ENCODE peak calls at places on chromosome 4, in four cellular contexts. U is HepG2, T is SK-N-SH, W is GM12878. A is an unnamed sample.
A peak's percentile ranks its signal among the peaks of the same experiment; 100 is the strongest.

GRCh38 chr4:105714071-105714521 is 5.5 kb downstream of the GSTCD start:
- DNase-seq in U (no peak), T (no peak), W (no peak), A (peak; percentile 17)

GRCh38 chr4:138405439-138405838 is 163.3 kb upstream of the SLC7A11 start:
- DNase-seq in U (no peak), T (no peak), W (peak; percentile 46), A (no peak)

GRCh38 chr4:87219648-87220093 is 747 bp downstream of the KLHL8 start:
- DNase-seq in U (peak; percentile 11), T (no peak), W (no peak), A (peak; percentile 22)

GRCh38 chr4:26206339-26206738 is 114.5 kb upstream of the RBPJ start:
- DNase-seq in U (no peak), T (no peak), W (no peak), A (no peak)

GRCh38 chr4:78529569-78530209 is 21.9 kb upstream of the ANXA3 start:
- DNase-seq in U (no peak), T (no peak), W (no peak), A (no peak)

GRCh38 chr4:122716825-122717448 is 15.6 kb upstream of the BBS12 start:
- DNase-seq in U (peak; percentile 50), T (peak; percentile 67), W (no peak), A (peak; percentile 34)

GRCh38 chr4:113623274-113623894 is 138.2 kb downstream of the CAMK2D start:
- DNase-seq in U (no peak), T (no peak), W (no peak), A (no peak)

GRCh38 chr4:6694177-6694901 is 661 bp downstream of the S100P start:
- DNase-seq in U (no peak), T (peak; percentile 39), W (no peak), A (no peak)

GRCh38 chr4:103996059-103996458 is 276.3 kb upstream of the TACR3 start:
- DNase-seq in U (no peak), T (no peak), W (no peak), A (peak; percentile 63)

GRCh38 chr4:3261411-3262207 is 12.7 kb downstream of the MSANTD1 start:
- DNase-seq in U (no peak), T (peak; percentile 17), W (no peak), A (no peak)

GRCh38 chr4:103075435-103075893 is 1.1 kb downstream of the SLC9B2 start:
- DNase-seq in U (peak; percentile 96), T (peak; percentile 26), W (no peak), A (no peak)

GRCh38 chr4:140691369-140691768 is 64.8 kb downstream of the TBC1D9 start:
- DNase-seq in U (peak; percentile 38), T (no peak), W (no peak), A (no peak)

GRCh38 chr4:54541426-54542118 is 116.2 kb upstream of the KIT start:
- DNase-seq in U (no peak), T (no peak), W (no peak), A (no peak)

GRCh38 chr4:40980318-40980883 is 230.6 kb downstream of the NSUN7 start:
- DNase-seq in U (peak; percentile 20), T (no peak), W (no peak), A (peak; percentile 61)

GRCh38 chr4:75547647-75548387 is 8.0 kb upstream of the ODAPH start:
- DNase-seq in U (peak; percentile 70), T (peak; percentile 66), W (no peak), A (no peak)

GRCh38 chr4:7462509-7462971 is 27.8 kb upstream of the PSAPL1 start:
- DNase-seq in U (peak; percentile 46), T (peak; percentile 71), W (no peak), A (peak; percentile 28)

GRCh38 chr4:21709761-21710160 is 238.8 kb downstream of the KCNIP4 start:
- DNase-seq in U (no peak), T (no peak), W (no peak), A (no peak)

GRCh38 chr4:76028242-76028859 is 5.1 kb upstream of the CXCL10 start:
- DNase-seq in U (no peak), T (no peak), W (no peak), A (no peak)

GRCh38 chr4:46977245-46977644 is 16.1 kb downstream of the GABRA4 start:
- DNase-seq in U (no peak), T (no peak), W (no peak), A (no peak)

GRCh38 chr4:84796388-84796787 is 170.1 kb downstream of the WDFY3 start:
- DNase-seq in U (no peak), T (peak; percentile 16), W (no peak), A (no peak)

GRCh38 chr4:132180020-132180427 is 969.1 kb upstream of the PCDH10 start:
- DNase-seq in U (no peak), T (no peak), W (no peak), A (no peak)

GRCh38 chr4:118814054-118814453 is 21.9 kb downstream of the SEC24D start:
- DNase-seq in U (no peak), T (no peak), W (no peak), A (no peak)

GRCh38 chr4:142091691-142092182 is 455.4 kb downstream of the IL15 start:
- DNase-seq in U (no peak), T (no peak), W (no peak), A (no peak)

GRCh38 chr4:163701915-163702314 is 207.4 kb downstream of the TMA16 start:
- DNase-seq in U (no peak), T (no peak), W (peak; percentile 49), A (no peak)

GRCh38 chr4:5125326-5125725 is 74.0 kb downstream of the STK32B start:
- DNase-seq in U (no peak), T (no peak), W (no peak), A (no peak)

GRCh38 chr4:62003695-62004094 is 803.6 kb downstream of the ADGRL3 start:
- DNase-seq in U (no peak), T (no peak), W (no peak), A (no peak)

GRCh38 chr4:97123573-97123972 is 1019.7 kb downstream of the STPG2 start:
- DNase-seq in U (no peak), T (no peak), W (no peak), A (no peak)

GRCh38 chr4:55359397-55359916 is 13.4 kb downstream of the SRD5A3 start:
- DNase-seq in U (no peak), T (no peak), W (no peak), A (no peak)

GRCh38 chr4:8578717-8579116 is 1.5 kb upstream of the GPR78 start:
- DNase-seq in U (no peak), T (no peak), W (no peak), A (no peak)

GRCh38 chr4:48343531-48343930 is 2.2 kb downstream of the SLAIN2 start:
- DNase-seq in U (no peak), T (no peak), W (no peak), A (no peak)

DNA sequence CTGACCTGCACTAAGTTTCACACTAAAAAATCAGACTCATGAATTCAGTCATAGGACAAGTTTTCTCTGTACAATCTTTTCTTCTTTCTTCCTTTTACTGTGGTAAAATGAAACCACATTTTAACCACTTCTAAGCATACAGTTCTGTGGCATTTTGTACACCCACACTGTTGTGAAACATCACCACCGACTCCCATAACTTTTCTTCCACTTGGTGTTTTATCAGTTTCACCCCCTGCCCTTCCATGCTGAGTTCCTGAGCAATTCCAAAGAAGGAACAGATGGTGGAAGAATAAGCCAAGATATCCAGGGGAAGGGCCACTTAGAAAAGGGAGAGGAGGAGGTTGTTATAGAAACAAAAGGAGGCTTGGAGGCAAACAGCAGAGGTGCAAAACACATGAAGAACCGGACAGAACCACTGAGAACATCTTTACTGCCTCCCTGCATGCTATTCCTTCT is 22.6 kb downstream of the SLC25A4 start:
- DNase-seq in U (no peak), T (no peak), W (peak; percentile 74), A (no peak)
- TF ChIP-seq JUND in U (no peak), T (no peak), W (no peak), A (no peak)

GRCh38 chr4:56976283-56976877 is 1.0 kb downstream of the NOA1 start:
- DNase-seq in U (peak; percentile 12), T (no peak), W (no peak), A (no peak)
- TF ChIP-seq JUND in U (no peak), T (no peak), W (no peak), A (no peak)

DNA sequence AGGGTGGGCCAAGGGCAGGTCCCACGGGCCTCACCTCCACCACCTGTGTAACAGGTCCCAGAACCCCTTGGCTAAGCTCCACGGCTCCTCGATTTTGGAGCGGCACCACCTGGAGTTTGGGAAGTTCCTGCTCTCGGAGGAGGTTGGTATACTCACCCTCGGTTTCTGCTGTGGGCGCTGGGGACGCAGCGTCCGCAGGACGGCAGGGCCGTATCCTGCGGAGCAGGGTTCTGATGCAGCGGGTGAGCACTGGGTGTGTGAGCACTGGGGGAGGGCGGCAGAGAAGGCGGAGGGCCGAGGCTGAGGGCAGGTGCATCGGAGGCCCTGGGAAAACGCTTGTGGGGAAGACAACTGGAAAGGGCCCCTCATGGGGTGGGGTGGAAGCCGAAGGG is 11.0 kb downstream of the ATP5ME start:
- DNase-seq in U (no peak), T (no peak), W (no peak), A (no peak)
- TF ChIP-seq JUND in U (no peak), T (no peak), W (no peak), A (no peak)

GRCh38 chr4:11743236-11743635 is 314.5 kb upstream of the HS3ST1 start:
- DNase-seq in U (no peak), T (no peak), W (no peak), A (no peak)
- TF ChIP-seq JUND in U (no peak), T (no peak), W (no peak), A (no peak)

DNA sequence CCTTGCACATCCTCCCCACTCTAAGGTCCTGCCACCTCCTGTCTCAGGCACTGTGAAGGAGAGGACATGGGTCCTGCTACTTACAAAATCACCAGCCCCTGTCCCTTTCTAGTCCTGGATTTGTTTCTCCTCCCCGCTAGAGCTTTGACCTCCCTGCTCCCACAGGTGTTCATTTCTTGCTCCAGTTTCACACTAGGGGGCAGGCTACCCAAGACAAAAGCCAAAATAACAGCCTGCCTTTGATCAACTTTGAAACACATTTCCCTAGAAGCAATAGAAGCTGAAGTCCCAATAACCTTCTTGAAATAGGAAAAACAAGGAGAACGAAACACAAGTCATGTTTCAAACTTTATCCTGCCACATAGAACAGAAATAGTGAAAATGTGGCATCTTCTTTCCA is 164.4 kb downstream of the QDPR start:
- DNase-seq in U (peak; percentile 39), T (peak; percentile 46), W (no peak), A (peak; percentile 16)
- TF ChIP-seq JUND in U (no peak), T (no peak), W (no peak), A (no peak)

GRCh38 chr4:68490826-68491457 is 43.7 kb downstream of the TMPRSS11E start:
- DNase-seq in U (no peak), T (no peak), W (no peak), A (peak; percentile 19)
- TF ChIP-seq JUND in U (no peak), T (no peak), W (no peak), A (no peak)

DNA sequence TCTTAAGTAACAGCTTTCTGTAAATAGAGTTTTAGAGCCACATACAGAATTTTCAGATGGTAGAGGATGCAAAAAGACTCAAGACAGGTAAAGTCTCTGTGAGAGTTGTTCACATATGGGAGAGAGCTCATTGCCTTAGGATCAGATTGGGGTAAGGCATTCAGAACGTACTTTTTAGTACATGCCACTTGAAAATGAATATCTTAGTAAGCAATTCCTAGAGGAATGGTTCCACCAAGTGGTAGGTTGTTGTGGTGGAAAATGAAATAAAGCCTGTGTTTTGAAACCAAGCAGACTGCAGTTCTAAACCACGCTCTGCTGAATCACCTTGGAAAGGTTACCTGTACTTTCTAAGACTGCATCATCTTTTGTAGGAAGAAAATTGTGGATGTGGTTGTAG is 547.0 kb upstream of the LCORL start:
- DNase-seq in U (no peak), T (no peak), W (no peak), A (peak; percentile 1)
- TF ChIP-seq JUND in U (no peak), T (no peak), W (no peak), A (no peak)